ENCODE peak calls at places on chromosome 20, in seven cellular contexts. P, J, R, E, K, M and V are unnamed samples.

GRCh38 chr20:36399147-36399968 is 93.2 kb downstream of the DLGAP4 start:
- DNase-seq in P (peak), J (peak), R (peak), E (no peak), K (peak), M (peak), V (peak)

GRCh38 chr20:41352666-41353065 is 12.0 kb downstream of the LPIN3 start:
- DNase-seq in P (no peak), J (no peak), R (no peak), E (no peak), K (no peak), M (no peak), V (no peak)

GRCh38 chr20:63132715-63133471 is 83.0 kb downstream of the YTHDF1 start:
- DNase-seq in P (no peak), J (no peak), R (no peak), E (no peak), K (no peak), M (no peak), V (no peak)

GRCh38 chr20:48665785-48666184 is 162.0 kb downstream of the PREX1 start:
- DNase-seq in P (no peak), J (no peak), R (no peak), E (no peak), K (no peak), M (no peak), V (no peak)

GRCh38 chr20:58753267-58753928 is 60.8 kb downstream of the NPEPL1 start:
- DNase-seq in P (no peak), J (no peak), R (no peak), E (no peak), K (no peak), M (no peak), V (no peak)

GRCh38 chr20:52801628-52802006 is 170.5 kb upstream of the TSHZ2 start:
- DNase-seq in P (no peak), J (no peak), R (no peak), E (no peak), K (no peak), M (no peak), V (no peak)

GRCh38 chr20:63580796-63581461 is 6.9 kb upstream of the HELZ2 start:
- DNase-seq in P (peak), J (peak), R (peak), E (no peak), K (peak), M (peak), V (peak)

GRCh38 chr20:15045246-15045645 is 707.8 kb upstream of the FLRT3 start:
- DNase-seq in P (no peak), J (no peak), R (peak), E (peak), K (no peak), M (no peak), V (no peak)

GRCh38 chr20:3796477-3797225 is 541 bp downstream of the CDC25B start:
- DNase-seq in P (no peak), J (no peak), R (no peak), E (no peak), K (no peak), M (no peak), V (no peak)

GRCh38 chr20:58713801-58714339 is 21.3 kb downstream of the NPEPL1 start:
- DNase-seq in P (no peak), J (no peak), R (no peak), E (no peak), K (no peak), M (no peak), V (no peak)

GRCh38 chr20:35883341-35883777 is 70.9 kb downstream of the SCAND1 start:
- DNase-seq in P (no peak), J (no peak), R (no peak), E (no peak), K (no peak), M (no peak), V (no peak)

GRCh38 chr20:34475979-34476736 is 40.1 kb upstream of the DYNLRB1 start:
- DNase-seq in P (no peak), J (peak), R (peak), E (no peak), K (no peak), M (peak), V (no peak)
- H3K4me3 ChIP-seq in P (no peak), J (no peak), R (no peak), E (no peak), K (no peak), M (no peak), V (no peak)

GRCh38 chr20:51413753-51414323 is 128.7 kb downstream of the NFATC2 start:
- DNase-seq in P (peak), J (no peak), R (no peak), E (no peak), K (no peak), M (no peak), V (no peak)

GRCh38 chr20:51412991-51413471 is 129.5 kb downstream of the NFATC2 start:
- DNase-seq in P (no peak), J (no peak), R (no peak), E (no peak), K (no peak), M (no peak), V (no peak)

GRCh38 chr20:51411867-51412266 is 130.7 kb downstream of the NFATC2 start:
- DNase-seq in P (no peak), J (no peak), R (no peak), E (no peak), K (no peak), M (no peak), V (no peak)

GRCh38 chr20:51410586-51411325 is 131.8 kb downstream of the NFATC2 start:
- DNase-seq in P (no peak), J (no peak), R (no peak), E (no peak), K (no peak), M (no peak), V (no peak)

DNA sequence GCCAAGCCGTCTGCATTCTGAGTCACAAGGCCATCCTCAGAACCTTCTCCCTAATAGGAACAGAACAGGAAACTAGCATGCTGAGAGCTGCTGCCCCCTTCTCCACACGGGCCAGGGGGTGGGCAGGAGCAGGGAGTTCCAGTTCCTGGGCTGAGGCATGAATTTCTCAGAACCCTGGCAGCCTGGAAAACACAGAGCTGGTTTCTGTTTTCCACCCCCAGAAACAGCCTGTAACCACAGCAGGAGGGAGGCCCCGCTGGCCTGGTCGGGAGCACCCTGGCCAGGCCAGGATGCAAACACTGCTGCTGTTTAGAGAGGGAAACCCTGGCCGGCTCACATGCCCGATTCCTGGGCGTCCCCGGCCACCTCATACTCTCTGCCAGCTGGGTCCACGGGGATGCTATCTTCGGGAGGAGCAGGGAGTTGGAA is 130.2 kb downstream of the NFATC2 start:
- DNase-seq in P (no peak), J (no peak), R (no peak), E (no peak), K (no peak), M (no peak), V (no peak)
- H3K4me3 ChIP-seq in P (no peak), J (no peak), R (no peak), E (no peak), K (no peak), M (no peak), V (no peak)

GRCh38 chr20:61868466-61869090 is 197.1 kb downstream of the TAF4 start:
- DNase-seq in P (no peak), J (no peak), R (no peak), E (no peak), K (no peak), M (no peak), V (no peak)

GRCh38 chr20:61871160-61871559 is 194.5 kb downstream of the TAF4 start:
- DNase-seq in P (no peak), J (no peak), R (no peak), E (no peak), K (no peak), M (no peak), V (no peak)

GRCh38 chr20:61868006-61868405 is 197.7 kb downstream of the TAF4 start:
- DNase-seq in P (no peak), J (no peak), R (no peak), E (no peak), K (no peak), M (no peak), V (no peak)

GRCh38 chr20:61871913-61872312 is 193.8 kb downstream of the TAF4 start:
- DNase-seq in P (no peak), J (no peak), R (no peak), E (no peak), K (no peak), M (no peak), V (no peak)

GRCh38 chr20:61869750-61870507 is 195.8 kb downstream of the TAF4 start:
- DNase-seq in P (no peak), J (no peak), R (no peak), E (no peak), K (no peak), M (no peak), V (no peak)
- H3K4me3 ChIP-seq in P (no peak), J (no peak), R (no peak), E (no peak), K (no peak), M (no peak), V (no peak)

GRCh38 chr20:13753436-13754036 is 31.2 kb downstream of the ESF1 start:
- DNase-seq in P (no peak), J (no peak), R (no peak), E (no peak), K (no peak), M (no peak), V (no peak)

GRCh38 chr20:13756551-13756950 is 28.2 kb downstream of the ESF1 start:
- DNase-seq in P (no peak), J (no peak), R (peak), E (no peak), K (no peak), M (no peak), V (no peak)

GRCh38 chr20:13755809-13756208 is 28.9 kb downstream of the ESF1 start:
- DNase-seq in P (no peak), J (no peak), R (no peak), E (no peak), K (no peak), M (no peak), V (no peak)

GRCh38 chr20:13758884-13759283 is 25.8 kb downstream of the ESF1 start:
- DNase-seq in P (no peak), J (no peak), R (no peak), E (no peak), K (no peak), M (no peak), V (no peak)
- H3K4me3 ChIP-seq in P (no peak), J (no peak), R (no peak), E (no peak), K (no peak), M (no peak), V (no peak)

GRCh38 chr20:43187476-43188233 is 2.1 kb downstream of the PTPRT start:
- DNase-seq in P (peak), J (peak), R (peak), E (peak), K (peak), M (peak), V (peak)

GRCh38 chr20:43189614-43190331 is at the start of gene PTPRT:
- DNase-seq in P (no peak), J (no peak), R (no peak), E (no peak), K (no peak), M (no peak), V (no peak)

GRCh38 chr20:43190332-43190953 is 737 bp upstream of the PTPRT start:
- DNase-seq in P (no peak), J (no peak), R (no peak), E (no peak), K (no peak), M (no peak), V (no peak)

GRCh38 chr20:43188234-43188653 is 1.5 kb downstream of the PTPRT start:
- DNase-seq in P (no peak), J (no peak), R (no peak), E (no peak), K (no peak), M (no peak), V (no peak)

GRCh38 chr20:43188861-43189613 is 669 bp downstream of the PTPRT start:
- DNase-seq in P (no peak), J (no peak), R (no peak), E (no peak), K (no peak), M (no peak), V (no peak)
- H3K4me3 ChIP-seq in P (no peak), J (no peak), R (no peak), E (no peak), K (no peak), M (no peak), V (no peak)

GRCh38 chr20:57707320-57707719 is 2.5 kb downstream of the PMEPA1 start:
- DNase-seq in P (no peak), J (no peak), R (no peak), E (no peak), K (no peak), M (no peak), V (no peak)

GRCh38 chr20:57705103-57705899 is 4.5 kb downstream of the PMEPA1 start:
- DNase-seq in P (no peak), J (no peak), R (no peak), E (no peak), K (no peak), M (no peak), V (no peak)

GRCh38 chr20:57708694-57709673 is 831 bp downstream of the PMEPA1 start:
- DNase-seq in P (peak), J (peak), R (no peak), E (no peak), K (no peak), M (no peak), V (no peak)

GRCh38 chr20:57709823-57710799 is at the start of gene PMEPA1:
- DNase-seq in P (peak), J (peak), R (peak), E (peak), K (no peak), M (peak), V (peak)

DNA sequence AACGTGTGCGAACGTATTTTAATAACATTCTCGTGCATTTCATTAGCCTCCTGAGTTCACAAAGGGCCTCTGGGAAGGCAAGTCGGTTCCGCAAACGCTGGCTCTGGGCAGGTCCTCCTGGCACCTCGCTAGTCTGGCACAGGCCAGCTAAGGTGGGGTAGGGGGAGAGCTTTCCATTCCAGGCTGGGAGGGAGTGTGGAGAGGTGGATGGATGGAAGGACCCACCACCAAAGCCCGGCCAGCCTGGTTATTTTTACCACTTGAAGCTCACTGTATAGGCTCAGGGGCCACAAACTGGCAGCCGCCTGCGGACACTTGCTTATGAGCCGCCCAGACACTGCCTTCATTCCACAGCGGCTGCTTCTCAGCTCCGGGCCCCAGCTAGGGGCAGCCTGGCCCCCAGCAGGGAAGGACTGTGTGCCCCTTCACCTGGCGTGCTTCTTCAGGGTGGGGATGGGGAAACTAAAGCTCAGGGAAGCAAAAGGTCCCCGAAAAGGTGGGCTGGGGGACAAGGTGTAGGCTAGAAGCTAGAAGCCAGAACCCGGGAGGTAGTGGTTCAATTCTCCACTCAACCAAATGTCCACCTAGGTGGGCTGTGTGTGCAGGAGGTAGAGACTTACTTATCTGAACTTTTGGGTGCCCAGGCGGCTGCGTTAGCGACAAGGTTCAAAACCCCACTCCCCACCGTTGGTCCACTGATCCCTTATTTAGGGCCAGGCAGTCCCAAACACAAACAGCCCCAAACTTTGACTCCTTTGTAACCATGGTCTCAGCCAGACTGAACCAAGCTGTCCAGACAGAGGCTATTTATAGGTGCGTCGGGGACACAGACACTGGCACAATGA is 1.7 kb downstream of the PMEPA1 start:
- DNase-seq in P (no peak), J (no peak), R (peak), E (no peak), K (no peak), M (no peak), V (no peak)
- H3K4me3 ChIP-seq in P (no peak), J (peak), R (peak), E (peak), K (peak), M (peak), V (no peak)

DNA sequence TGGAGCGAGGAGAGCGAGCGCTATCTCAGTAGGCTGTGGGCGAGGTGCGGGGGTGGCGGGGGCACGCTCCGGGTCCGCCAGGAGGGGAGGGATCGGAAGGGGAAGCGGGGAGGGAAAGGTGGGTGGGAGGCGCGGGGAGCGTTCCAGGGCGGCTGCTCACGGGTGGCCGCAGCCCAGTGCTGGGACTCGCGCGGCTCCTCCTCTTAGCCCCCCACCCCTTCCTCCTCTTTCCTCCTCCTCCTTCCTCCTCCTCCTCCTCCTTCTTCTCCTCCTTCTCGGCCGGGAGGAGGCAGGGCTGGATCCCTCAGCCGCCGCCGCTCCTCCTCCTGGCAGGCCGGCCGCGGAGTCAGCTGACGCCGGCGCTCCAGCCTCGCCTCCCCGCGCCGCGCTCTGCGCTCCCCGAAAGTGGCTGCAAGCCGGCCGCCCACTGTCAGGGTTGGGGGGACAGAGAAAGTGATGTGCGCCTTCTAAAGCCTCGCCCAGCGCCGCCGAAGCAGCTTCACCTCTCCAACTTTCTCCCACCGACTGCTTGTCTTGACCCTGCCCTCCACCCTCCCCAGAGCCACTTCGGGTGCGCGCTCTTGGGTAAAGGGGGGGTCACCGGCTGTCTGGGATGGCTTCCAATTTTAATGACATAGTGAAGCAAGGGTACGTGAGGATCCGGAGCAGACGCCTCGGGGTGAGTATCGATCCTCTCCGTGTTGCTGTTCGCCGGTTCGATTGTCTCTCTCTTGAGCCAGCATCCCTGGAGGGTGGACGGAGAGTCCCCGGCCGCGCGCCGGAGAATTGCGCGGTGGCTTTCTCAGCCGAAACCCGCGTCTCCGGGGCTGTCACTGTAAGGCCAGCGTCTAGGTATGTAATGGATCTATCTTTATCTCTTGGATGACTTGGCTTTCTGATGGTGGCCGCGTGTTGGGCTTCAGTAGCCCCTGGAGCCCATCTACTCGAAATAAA is at the start of gene DOK5:
- DNase-seq in P (no peak), J (no peak), R (no peak), E (no peak), K (no peak), M (no peak), V (no peak)
- H3K4me3 ChIP-seq in P (no peak), J (no peak), R (peak), E (peak), K (peak), M (peak), V (no peak)